ENCODE peak calls at places on chromosomes 7 and 10, in seven cellular contexts. Q is natural killer cell; Y is B cell; E is CD8-positive, alpha-beta memory T cell; S is OCI-LY7; I is astrocyte; Z is PC-9. C is an unnamed sample.
A peak's percentile ranks its signal among the peaks of the same experiment; 100 is the strongest.

GRCh38 chr10:19947656-19948055 is 131.4 kb downstream of the PLXDC2 start:
- DNase-seq in S (no peak), Y (no peak), Z (no peak), E (no peak), I (no peak), Q (no peak), C (no peak)

GRCh38 chr10:102644646-102645387 is 538 bp downstream of the TRIM8 start:
- DNase-seq in Y (peak; percentile 81), E (peak; percentile 87), Q (peak; percentile 66), I (peak; percentile 58), S (peak; percentile 92), Z (peak; percentile 54), C (peak; percentile 82)

GRCh38 chr10:20746856-20747255 is 150.3 kb downstream of the NEBL start:
- DNase-seq in E (no peak), Q (no peak), Y (no peak), S (no peak), I (no peak), Z (no peak), C (no peak)

GRCh38 chr10:74763934-74764591 is 62.3 kb upstream of the KAT6B start:
- DNase-seq in Z (no peak), S (no peak), E (no peak), I (no peak), Q (no peak), Y (no peak), C (no peak)

GRCh38 chr10:123272171-123272570 is 118.0 kb downstream of the BUB3 start:
- DNase-seq in E (no peak), I (no peak), Y (no peak), S (peak; percentile 1), Q (no peak), Z (no peak), C (no peak)

GRCh38 chr7:31027161-31027965 is 24.7 kb upstream of the ADCYAP1R1 start:
- DNase-seq in E (no peak), Y (no peak), Q (no peak), I (peak; percentile 2), Z (no peak), S (no peak), C (no peak)

GRCh38 chr7:98238976-98239375 is 13.1 kb downstream of the TECPR1 start:
- DNase-seq in Y (no peak), I (peak; percentile 75), Z (no peak), Q (no peak), E (no peak), S (no peak), C (no peak)

GRCh38 chr7:14507617-14508016 is 394.9 kb downstream of the DGKB start:
- DNase-seq in Y (no peak), E (no peak), Q (no peak), Z (no peak), I (peak; percentile 49), S (no peak), C (no peak)

GRCh38 chr10:106147050-106147449 is 1017.5 kb downstream of the SORCS1 start:
- DNase-seq in Y (no peak), S (no peak), E (no peak), Z (no peak), Q (no peak), I (no peak), C (no peak)

GRCh38 chr10:89602919-89603318 is 42.1 kb downstream of the PANK1 start:
- DNase-seq in Z (no peak), Y (no peak), Q (no peak), E (no peak), S (no peak), I (no peak), C (no peak)

GRCh38 chr10:33952692-33953360 is 618.4 kb upstream of the NRP1 start:
- DNase-seq in I (peak; percentile 65), S (no peak), E (no peak), Y (no peak), Z (peak; percentile 39), Q (no peak), C (no peak)

GRCh38 chr7:51015581-51015980 is 232.9 kb upstream of the GRB10 start:
- DNase-seq in S (no peak), E (no peak), Q (no peak), I (no peak), Y (no peak), Z (no peak), C (no peak)

GRCh38 chr10:80264081-80265056 is 25.1 kb downstream of the MAT1A start:
- DNase-seq in E (no peak), Y (no peak), I (no peak), Z (no peak), S (no peak), Q (no peak), C (no peak)

GRCh38 chr10:15236340-15236739 is 67.8 kb upstream of the NMT2 start:
- DNase-seq in S (no peak), I (peak; percentile 15), E (no peak), Y (no peak), Q (no peak), Z (no peak), C (no peak)